ENCODE peak calls at places on chromosomes 3 and 15, in seven cellular contexts. L is GM23338, S is heart left ventricle, H is heart right ventricle, Y is fibroblast of lung, F is breast epithelium, R is stomach. K is an unnamed sample.

GRCh38 chr3:190099099-190099498 is 21.6 kb downstream of the P3H2 start:
- DNase-seq in H (no peak), F (no peak), L (no peak), R (no peak), Y (peak; percentile 48), S (no peak), K (no peak)

GRCh38 chr3:172659246-172660002 is 51.4 kb downstream of the NCEH1 start:
- DNase-seq in S (no peak), L (no peak), H (no peak), R (no peak), Y (no peak), F (no peak), K (no peak)

GRCh38 chr3:136954246-136954645 is 3.5 kb upstream of the IL20RB start:
- DNase-seq in L (no peak), F (no peak), R (no peak), H (no peak), Y (no peak), S (no peak), K (no peak)

GRCh38 chr3:134644731-134645514 is 5.9 kb downstream of the KY start:
- DNase-seq in L (peak; percentile 40), F (no peak), S (peak; percentile 66), H (peak; percentile 79), Y (no peak), R (no peak), K (peak; percentile 10)

GRCh38 chr3:126343675-126344074 is 13.5 kb downstream of the KLF15 start:
- DNase-seq in R (no peak), Y (no peak), L (no peak), H (peak; percentile 2), S (peak; percentile 15), F (peak; percentile 44), K (peak; percentile 74)

GRCh38 chr3:178500631-178501030 is 35.6 kb upstream of the KCNMB2 start:
- DNase-seq in L (no peak), F (no peak), H (no peak), R (no peak), Y (no peak), S (no peak), K (no peak)

GRCh38 chr3:129383292-129383860 is 45.1 kb downstream of the EFCAB12 start:
- DNase-seq in L (peak; percentile 89), R (peak; percentile 55), S (peak; percentile 50), F (no peak), Y (peak; percentile 70), H (peak; percentile 55), K (peak; percentile 54)

GRCh38 chr3:58659051-58659675 is 7.4 kb downstream of the FAM3D start:
- DNase-seq in F (peak; percentile 59), R (peak; percentile 75), H (peak; percentile 20), Y (peak; percentile 29), L (peak; percentile 82), S (no peak), K (peak; percentile 30)

GRCh38 chr3:12591997-12592715 is 35.3 kb downstream of the MKRN2 start:
- DNase-seq in R (no peak), S (no peak), H (no peak), F (no peak), L (no peak), Y (no peak), K (no peak)

GRCh38 chr15:57203906-57204305 is 172.4 kb upstream of the CGNL1 start:
- DNase-seq in S (no peak), R (no peak), F (no peak), L (no peak), Y (no peak), H (no peak), K (no peak)

GRCh38 chr15:101121511-101122090 is 130.2 kb downstream of the CHSY1 start:
- DNase-seq in H (peak; percentile 87), Y (peak; percentile 81), S (peak; percentile 85), L (peak; percentile 65), R (peak; percentile 73), F (peak; percentile 63), K (peak; percentile 15)

GRCh38 chr15:60356832-60357231 is 41.0 kb downstream of the ANXA2 start:
- DNase-seq in S (no peak), F (no peak), Y (no peak), H (no peak), L (no peak), R (no peak), K (no peak)

GRCh38 chr15:38941399-38941953 is 376.9 kb upstream of the RASGRP1 start:
- DNase-seq in Y (no peak), R (no peak), F (no peak), H (no peak), L (no peak), S (no peak), K (no peak)

GRCh38 chr3:184143327-184143726 is 8.2 kb downstream of the EIF2B5 start:
- DNase-seq in S (no peak), L (no peak), H (no peak), F (no peak), R (no peak), Y (no peak), K (no peak)

GRCh38 chr15:29924750-29925149 is 102.5 kb upstream of the TJP1 start:
- DNase-seq in L (peak; percentile 97), R (no peak), F (no peak), Y (peak; percentile 53), S (no peak), H (peak; percentile 39), K (no peak)

GRCh38 chr3:116614795-116615362 is 94.7 kb upstream of the TUSC7 start:
- DNase-seq in L (peak; percentile 72), F (no peak), H (no peak), Y (peak; percentile 5), S (no peak), R (no peak), K (no peak)
- H3K4me3 ChIP-seq in L (no peak overlapping the region), F (no peak overlapping the region), H (no peak overlapping the region), Y (no peak overlapping the region), S (no peak overlapping the region), R (no peak overlapping the region), K (no peak overlapping the region)

DNA sequence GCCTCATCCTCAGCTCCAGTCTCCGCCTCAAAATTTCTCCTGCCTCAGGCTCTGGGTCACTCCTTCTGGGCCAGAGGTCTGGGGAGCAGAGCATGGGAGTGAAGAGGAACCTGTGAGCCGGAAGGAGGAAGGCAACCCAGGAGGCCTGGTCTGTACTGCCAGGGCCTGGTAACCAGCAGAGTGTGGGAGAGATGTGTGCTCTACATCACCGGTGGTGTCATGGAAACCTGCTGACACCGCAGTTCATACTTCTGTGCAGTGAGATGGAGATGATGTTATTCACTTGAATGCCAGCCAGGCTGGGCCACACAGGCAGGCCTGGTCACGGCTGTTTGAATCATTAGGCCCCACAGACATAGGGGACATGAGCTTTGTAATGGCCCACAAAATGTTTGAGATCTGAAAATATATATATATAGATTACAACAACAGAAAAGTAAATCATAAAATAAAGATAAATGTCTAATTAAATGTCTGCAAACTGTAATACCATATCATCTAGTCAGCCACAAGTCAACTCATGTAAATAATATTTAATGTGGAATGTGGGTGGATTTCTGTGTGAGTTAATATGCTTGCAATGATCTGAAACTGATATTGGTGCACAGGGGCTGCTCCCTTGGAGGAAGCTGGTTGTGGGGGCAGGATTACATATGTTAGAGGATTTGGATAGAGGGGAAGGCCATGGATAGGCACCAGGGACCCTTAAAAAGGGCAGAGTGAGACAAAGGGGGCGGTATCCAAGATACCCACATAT is 108.5 kb upstream of the PFN2 start:
- DNase-seq in H (no peak), F (no peak), S (no peak), Y (peak; percentile 87), L (no peak), R (no peak), K (peak; percentile 21)
- H3K27ac ChIP-seq in H (peak overlapping the region; percentile 64), F (peak overlapping the region; percentile 56), S (no peak overlapping the region), Y (peak overlapping the region; percentile 86), L (no peak overlapping the region), R (no peak overlapping the region), K (peak overlapping the region; percentile 12)

DNA sequence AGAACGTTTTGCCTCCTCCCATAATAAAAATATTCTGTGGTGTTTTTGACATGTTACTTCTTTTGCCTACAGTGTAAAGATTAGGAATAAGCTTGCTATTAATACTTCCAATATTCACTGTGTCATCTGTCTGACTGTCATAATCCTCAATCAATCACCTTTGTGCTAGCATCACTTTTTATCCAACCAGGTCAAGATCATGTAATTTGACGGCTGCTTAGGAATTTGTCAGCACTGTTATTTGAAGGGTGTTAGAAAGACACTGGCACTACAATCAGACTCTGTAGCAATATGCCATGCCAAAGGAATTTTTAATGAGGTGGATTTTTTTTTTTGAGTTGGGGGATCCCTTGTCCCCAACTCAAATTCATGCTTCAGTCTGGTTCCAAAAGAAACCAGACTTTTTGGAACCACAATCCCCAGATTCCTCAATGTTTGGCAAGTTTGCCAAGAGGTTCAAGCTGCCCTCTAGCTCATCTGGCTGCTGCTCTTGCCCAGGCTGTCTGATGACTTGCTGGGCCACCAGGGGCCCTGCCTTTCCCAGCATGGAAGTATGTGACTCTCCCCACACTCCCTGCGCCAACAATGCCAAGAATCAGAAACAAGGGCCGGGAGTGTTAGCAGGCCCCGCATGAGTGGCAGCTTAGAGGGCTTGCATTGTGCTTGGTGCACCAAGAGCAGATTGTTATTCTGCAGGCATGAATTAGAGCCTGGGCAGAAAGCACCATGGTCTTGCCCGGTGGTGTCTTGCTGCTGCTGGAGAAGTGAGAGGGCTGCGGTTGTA is 58.6 kb upstream of the TSC22D2 start:
- DNase-seq in R (no peak), H (peak; percentile 84), F (no peak), S (peak; percentile 75), Y (no peak), L (no peak), K (no peak)
- TF ChIP-seq CTCF in R (no peak), H (peak; percentile 44), F (no peak), S (no peak), Y (no peak), L (peak; percentile 13), K (no peak)

DNA sequence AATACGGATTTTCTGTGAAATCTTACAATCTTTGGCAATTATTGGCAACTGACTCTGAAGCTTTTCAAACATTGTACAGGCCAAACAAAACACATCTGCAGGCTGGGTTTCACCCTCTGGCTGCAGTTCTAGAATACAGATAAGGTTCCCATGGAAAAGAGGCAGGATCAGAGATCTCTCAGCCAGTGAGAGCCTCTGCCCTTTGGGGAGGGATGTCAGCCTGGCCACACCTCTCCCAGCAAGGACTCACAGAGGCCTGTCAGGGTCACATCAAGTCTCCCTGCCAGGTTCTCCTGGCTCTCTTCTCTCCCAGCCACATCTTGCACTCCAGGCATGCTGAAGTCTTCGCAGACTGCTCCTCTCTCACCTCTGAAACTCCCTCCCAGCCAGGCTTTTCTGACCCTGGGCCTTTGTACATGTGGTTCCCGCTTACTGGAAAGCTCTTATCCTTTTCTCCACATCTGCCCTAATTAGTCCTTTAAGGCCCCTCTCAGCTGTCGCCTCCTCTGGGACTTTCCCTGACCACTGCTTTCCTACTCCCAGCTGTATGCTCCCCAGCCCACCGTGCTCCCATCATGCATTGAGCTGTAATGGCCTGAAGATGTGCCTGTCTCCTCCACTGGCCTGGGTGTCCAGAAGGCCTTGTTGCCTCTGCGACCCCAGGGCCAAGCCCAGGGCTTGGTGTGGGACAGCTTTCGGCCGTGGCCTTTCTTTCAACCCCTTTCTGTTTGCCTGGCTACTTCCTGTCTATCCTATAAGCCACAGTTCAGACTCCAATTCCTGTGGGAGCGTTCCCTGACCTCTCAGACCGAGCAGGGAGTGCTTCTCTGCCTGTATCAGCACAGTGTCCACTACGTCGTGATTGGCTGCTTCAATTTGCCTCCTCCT is 4.3 kb downstream of the RBP1 start:
- DNase-seq in H (peak; percentile 78), R (peak; percentile 51), L (no peak), F (no peak), Y (peak; percentile 90), S (peak; percentile 67), K (peak; percentile 95)
- H3K4me3 ChIP-seq in H (no peak overlapping the region), R (no peak overlapping the region), L (no peak overlapping the region), F (no peak overlapping the region), Y (peak overlapping the region; percentile 26), S (no peak overlapping the region), K (peak overlapping the region; percentile 15)

DNA sequence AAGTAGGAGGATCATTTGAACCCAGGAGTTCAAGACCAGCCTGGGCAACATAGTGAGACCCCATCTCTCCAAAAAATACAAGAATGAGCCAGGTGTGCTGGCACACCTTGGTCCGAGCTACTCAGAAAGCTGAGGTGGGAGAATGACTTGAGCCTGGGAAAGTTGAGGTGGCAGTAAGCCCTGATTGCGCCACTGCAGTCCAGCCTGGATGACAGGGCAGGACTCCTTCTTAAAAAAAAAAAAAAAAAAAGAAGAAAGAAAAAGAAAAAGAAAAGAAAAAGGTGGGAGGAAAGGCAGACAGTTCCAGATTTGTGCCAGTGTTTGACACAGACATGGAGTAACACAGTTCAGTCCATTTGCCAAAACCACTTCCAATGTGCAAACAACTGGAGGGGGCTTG is 75.7 kb downstream of the ATP10A start:
- DNase-seq in R (no peak), S (no peak), F (no peak), Y (peak; percentile 24), H (no peak), L (no peak), K (no peak)
- H3K27ac ChIP-seq in R (no peak overlapping the region), S (no peak overlapping the region), F (no peak overlapping the region), Y (peak overlapping the region; percentile 87), H (peak overlapping the region; percentile 31), L (no peak overlapping the region), K (no peak overlapping the region)

K was measured in pancreas.